ENCODE peak calls at places on chromosomes 1 and 21, in five cellular contexts. R is astrocyte of the spinal cord, Z is epithelial cell of proximal tubule, B is body of pancreas, A is HL-60. K is an unnamed sample.
A peak's percentile ranks its signal among the peaks of the same experiment; 100 is the strongest.

GRCh38 chr1:228340686-228341449 is 65.8 kb downstream of the TRIM11 start:
- DNase-seq in R (no peak), Z (no peak), B (peak; percentile 3), A (no peak), K (no peak)

GRCh38 chr1:150121236-150121862 is 28.4 kb upstream of the PLEKHO1 start:
- DNase-seq in R (no peak), Z (no peak), B (no peak), A (no peak), K (no peak)

GRCh38 chr1:155179107-155180031 is 5.7 kb downstream of the TRIM46 start:
- DNase-seq in R (no peak), Z (no peak), B (peak; percentile 11), A (no peak), K (no peak)

GRCh38 chr1:188128761-188129160 is 1300.0 kb downstream of the PLA2G4A start:
- DNase-seq in R (peak; percentile 2), Z (no peak), B (no peak), A (no peak), K (no peak)

GRCh38 chr1:24828887-24829192 is 83.6 kb downstream of the CLIC4 start:
- DNase-seq in R (no peak), Z (no peak), B (no peak), A (no peak), K (no peak)

GRCh38 chr1:79646885-79647284 is 640.4 kb upstream of the ADGRL4 start:
- DNase-seq in R (no peak), Z (no peak), B (no peak), A (no peak), K (no peak)

GRCh38 chr1:52892424-52892823 is 29.1 kb downstream of the ECHDC2 start:
- DNase-seq in R (no peak), Z (no peak), B (no peak), A (no peak), K (no peak)

GRCh38 chr1:186272486-186272885 is 102.6 kb downstream of the TPR start:
- DNase-seq in R (no peak), Z (no peak), B (no peak), A (no peak), K (no peak)

GRCh38 chr1:32695098-32695904 is 7.3 kb downstream of the SYNC start:
- DNase-seq in R (peak; percentile 72), Z (no peak), B (peak; percentile 67), A (peak; percentile 62), K (peak; percentile 73)

GRCh38 chr1:5637171-5637570 is 355.1 kb downstream of the NPHP4 start:
- DNase-seq in R (no peak), Z (no peak), B (peak; percentile 32), A (peak; percentile 24), K (no peak)

GRCh38 chr1:213720032-213720431 is 267.7 kb upstream of the PROX1 start:
- DNase-seq in R (no peak), Z (no peak), B (no peak), A (no peak), K (no peak)

GRCh38 chr21:40466893-40467483 is 380.0 kb downstream of the DSCAM start:
- DNase-seq in R (peak; percentile 39), Z (peak; percentile 2), B (no peak), A (no peak), K (peak; percentile 7)

GRCh38 chr1:243388276-243388675 is 132.4 kb downstream of the SDCCAG8 start:
- DNase-seq in R (no peak), Z (no peak), B (no peak), A (peak; percentile 19), K (no peak)

GRCh38 chr1:207218512-207219352 is 102.7 kb upstream of the CD55 start:
- DNase-seq in R (no peak), Z (no peak), B (no peak), A (no peak), K (peak; percentile 12)

GRCh38 chr1:186374313-186375151 is 521 bp downstream of the TPR start:
- DNase-seq in R (no peak), Z (no peak), B (peak; percentile 35), A (peak; percentile 41), K (no peak)

GRCh38 chr1:228012555-228012954 is 5.8 kb downstream of the WNT3A start:
- DNase-seq in R (no peak), Z (no peak), B (no peak), A (no peak), K (no peak)

GRCh38 chr1:159000627-159001026 is 9.1 kb upstream of the IFI16 start:
- DNase-seq in R (peak; percentile 95), Z (peak; percentile 65), B (peak; percentile 46), A (no peak), K (peak; percentile 71)

GRCh38 chr1:205298191-205298994 is 23.2 kb downstream of the NUAK2 start:
- DNase-seq in R (peak; percentile 96), Z (peak; percentile 92), B (peak; percentile 57), A (no peak), K (no peak)

GRCh38 chr1:230758705-230759354 is 11.6 kb downstream of the CAPN9 start:
- DNase-seq in R (no peak), Z (no peak), B (no peak), A (no peak), K (no peak)

GRCh38 chr21:45972716-45973474 is 8.7 kb upstream of the COL6A1 start:
- DNase-seq in R (peak; percentile 89), Z (no peak), B (peak; percentile 45), A (no peak), K (peak; percentile 94)
- H3K4me3 ChIP-seq in R (peak overlapping the region; percentile 29), Z (peak overlapping the region; percentile 58), B (no peak overlapping the region), A (no peak overlapping the region), K (peak overlapping the region; percentile 50)

GRCh38 chr1:168345939-168346338 is 65.3 kb downstream of the TBX19 start:
- DNase-seq in R (no peak), Z (no peak), B (no peak), A (no peak), K (no peak)

GRCh38 chr1:168342572-168343280 is 62.0 kb downstream of the TBX19 start:
- DNase-seq in R (peak; percentile 89), Z (peak; percentile 38), B (peak; percentile 78), A (peak; percentile 79), K (peak; percentile 86)

GRCh38 chr1:168343566-168343965 is 62.9 kb downstream of the TBX19 start:
- DNase-seq in R (no peak), Z (no peak), B (no peak), A (no peak), K (no peak)

GRCh38 chr1:168347630-168348029 is 67.0 kb downstream of the TBX19 start:
- DNase-seq in R (no peak), Z (no peak), B (no peak), A (no peak), K (no peak)

DNA sequence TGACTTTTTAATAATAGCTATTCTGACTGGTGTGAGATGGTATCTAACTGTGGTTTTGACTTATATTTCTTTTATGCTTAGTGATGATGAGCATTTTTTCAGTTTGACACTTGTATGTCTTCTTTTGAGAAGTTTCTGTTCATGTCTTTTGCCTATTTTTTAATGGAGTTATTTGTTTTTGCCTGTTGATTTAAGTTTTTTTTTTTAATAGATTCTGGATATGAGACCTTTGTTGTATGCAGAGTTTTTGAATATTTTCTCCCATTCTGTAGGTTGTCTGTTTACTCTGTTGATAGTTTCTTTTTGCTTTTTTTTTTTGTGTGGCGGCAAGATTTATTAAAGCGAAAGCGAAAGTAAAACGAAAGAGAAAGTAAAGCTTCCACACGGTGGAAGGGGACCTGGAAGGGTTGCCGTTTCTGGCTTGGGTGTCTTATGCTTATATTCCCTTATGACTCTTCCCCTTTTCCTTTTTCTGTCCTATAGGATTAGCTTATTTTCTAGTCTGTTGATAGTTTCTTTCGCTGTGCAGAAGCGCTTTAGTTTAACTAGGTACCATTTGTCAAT is 67.6 kb downstream of the TBX19 start:
- DNase-seq in R (peak; percentile 19), Z (no peak), B (no peak), A (peak; percentile 11), K (no peak)
- H3K4me3 ChIP-seq in R (no peak overlapping the region), Z (peak overlapping the region; percentile 52), B (no peak overlapping the region), A (peak overlapping the region; percentile 26), K (peak overlapping the region; percentile 53)

DNA sequence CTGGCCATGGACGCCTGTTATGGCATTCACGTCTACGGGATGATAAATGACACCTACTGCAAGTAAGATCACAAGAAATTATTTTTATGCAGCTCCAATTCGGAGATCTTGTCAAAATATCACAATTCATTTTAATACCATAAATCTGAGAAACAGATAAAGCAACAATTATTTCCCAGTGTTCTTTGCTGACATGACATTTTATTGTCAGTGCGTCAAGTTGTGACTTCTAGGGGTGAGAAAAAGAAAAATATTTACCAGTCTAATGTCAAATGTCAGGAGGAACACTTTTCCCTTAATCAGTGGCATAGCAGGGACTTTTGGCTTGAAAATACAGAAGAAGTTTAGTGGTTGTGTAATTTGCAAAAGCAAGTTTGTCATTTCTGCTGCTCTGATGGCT is 239.8 kb upstream of the ST6GALNAC5 start:
- DNase-seq in R (no peak), Z (no peak), B (no peak), A (no peak), K (no peak)
- H3K4me3 ChIP-seq in R (no peak overlapping the region), Z (no peak overlapping the region), B (no peak overlapping the region), A (no peak overlapping the region), K (no peak overlapping the region)

DNA sequence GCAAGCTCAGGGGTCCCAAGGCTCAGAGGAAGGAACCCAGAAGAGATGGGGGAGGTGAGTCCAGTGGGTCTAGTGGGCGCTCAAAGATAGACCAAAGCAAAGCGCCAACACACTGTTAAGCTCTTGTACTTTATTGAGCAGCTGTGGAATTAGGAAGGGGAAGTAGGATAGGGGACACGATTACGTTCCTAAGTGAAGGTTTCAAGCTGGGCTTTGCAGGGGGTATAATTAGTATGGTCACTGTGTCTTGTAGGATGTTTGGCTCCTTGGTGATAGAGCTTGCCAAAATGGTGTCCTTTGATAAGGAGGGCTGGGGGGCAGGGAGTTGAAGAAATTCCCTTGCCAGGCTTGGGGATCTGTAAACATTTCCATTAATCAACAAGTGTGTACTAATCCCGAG is 3.2 kb upstream of the MYBPH start:
- DNase-seq in R (no peak), Z (no peak), B (no peak), A (no peak), K (no peak)
- H3K4me3 ChIP-seq in R (no peak overlapping the region), Z (no peak overlapping the region), B (no peak overlapping the region), A (no peak overlapping the region), K (no peak overlapping the region)

K was measured in heart right ventricle.